ENCODE peak calls at places on chromosomes 11 and 22, in eight cellular contexts. E is H1, K is right lobe of liver, Z is kidney epithelial cell, H is SK-N-SH, W is AG09309, R is NB4, T is IMR-90. C is an unnamed sample.

GRCh38 chr22:26894766-26895485 is 237.5 kb downstream of the MIAT start:
- DNase-seq in K (no peak), Z (peak), H (no peak), E (peak), T (peak), R (no peak), W (peak), C (peak)

GRCh38 chr11:746289-747175 is 732 bp upstream of the TALDO1 start:
- DNase-seq in T (peak), R (peak), W (no peak), Z (no peak), K (no peak), E (no peak), H (no peak), C (no peak)

GRCh38 chr11:70532728-70533127 is 134.4 kb downstream of the CTTN start:
- DNase-seq in Z (no peak), W (no peak), R (no peak), E (no peak), K (peak), T (peak), H (peak), C (no peak)

GRCh38 chr11:134531331-134532135 is 119.5 kb upstream of the B3GAT1 start:
- DNase-seq in T (no peak), W (no peak), Z (no peak), R (no peak), E (peak), K (no peak), H (no peak), C (no peak)

GRCh38 chr11:134545521-134545920 is 133.5 kb upstream of the B3GAT1 start:
- DNase-seq in H (no peak), W (no peak), T (no peak), R (no peak), Z (no peak), K (no peak), E (peak), C (no peak)

GRCh38 chr11:69343401-69344321 is 49.7 kb downstream of the MYEOV start:
- DNase-seq in W (no peak), K (no peak), H (no peak), T (no peak), Z (no peak), R (no peak), E (no peak), C (no peak)

GRCh38 chr11:124801014-124801413 is 808 bp upstream of the MSANTD2 start:
- DNase-seq in R (peak), H (peak), Z (peak), K (no peak), E (no peak), T (peak), W (no peak), C (no peak)

GRCh38 chr22:31089101-31090100 is 8.3 kb downstream of the SMTN start:
- DNase-seq in W (no peak), T (no peak), H (peak), Z (no peak), E (peak), R (peak), K (no peak), C (no peak)

GRCh38 chr11:120904116-120904515 is 119.8 kb upstream of the TBCEL start:
- DNase-seq in H (no peak), W (no peak), T (no peak), E (no peak), K (no peak), Z (no peak), R (no peak), C (no peak)

GRCh38 chr11:32131321-32131720 is 40.4 kb downstream of the RCN1 start:
- DNase-seq in T (peak), K (no peak), W (no peak), E (no peak), Z (no peak), R (no peak), H (no peak), C (no peak)

GRCh38 chr11:44595964-44596381 is 30.5 kb downstream of the CD82 start:
- DNase-seq in W (no peak), K (peak), H (no peak), Z (no peak), T (no peak), E (no peak), R (no peak), C (no peak)

GRCh38 chr22:47389201-47389600 is 626.8 kb downstream of the TBC1D22A start:
- DNase-seq in K (peak), E (no peak), H (no peak), W (no peak), T (no peak), Z (no peak), R (no peak), C (no peak)

GRCh38 chr11:8167796-8168195 is 1.0 kb downstream of the RIC3 start:
- DNase-seq in R (peak), W (no peak), K (no peak), Z (no peak), T (peak), H (no peak), E (no peak), C (peak)

GRCh38 chr22:39254789-39255298 is 10.1 kb upstream of the PDGFB start:
- DNase-seq in W (no peak), E (no peak), T (peak), H (no peak), K (no peak), Z (no peak), R (peak), C (no peak)

GRCh38 chr22:46584081-46584903 is 35.9 kb upstream of the GRAMD4 start:
- DNase-seq in H (no peak), W (no peak), R (no peak), Z (no peak), T (peak), K (peak), E (peak), C (no peak)

GRCh38 chr11:18780329-18780728 is 11.3 kb downstream of the PTPN5 start:
- DNase-seq in T (no peak), H (no peak), E (no peak), K (no peak), R (no peak), Z (no peak), W (no peak), C (no peak)

GRCh38 chr11:125402436-125402835 is 93.6 kb downstream of the FEZ1 start:
- DNase-seq in R (no peak), H (no peak), T (peak), W (peak), K (no peak), E (no peak), Z (peak), C (no peak)

GRCh38 chr11:47052576-47052975 is 116.0 kb downstream of the CSTPP1 start:
- DNase-seq in W (no peak), H (no peak), R (no peak), T (no peak), Z (no peak), K (no peak), E (no peak), C (no peak)
- H3K4me3 ChIP-seq in W (no peak), H (no peak), R (no peak), T (no peak), Z (no peak), K (no peak), E (no peak), C (no peak)

GRCh38 chr11:61545341-61545740 is 35.5 kb downstream of the SYT7 start:
- DNase-seq in E (no peak), H (peak), W (no peak), R (peak), Z (no peak), T (no peak), K (no peak), C (no peak)
- TF ChIP-seq CTCF in E (peak), H (peak), W (peak), R (peak), Z (peak), T (peak), K (peak), C (peak)

GRCh38 chr11:119337581-119338317 is 2.9 kb downstream of the C1QTNF5 start:
- DNase-seq in R (peak), H (peak), T (peak), E (peak), Z (no peak), W (no peak), K (peak), C (no peak)
- H3K4me3 ChIP-seq in R (no peak), H (peak), T (peak), E (peak), Z (no peak), W (peak), K (no peak), C (peak)

GRCh38 chr11:33454264-33454663 is 197.1 kb downstream of the HIPK3 start:
- DNase-seq in R (no peak), H (peak), K (no peak), E (no peak), W (no peak), Z (no peak), T (no peak), C (no peak)

GRCh38 chr11:33453225-33453624 is 196.0 kb downstream of the HIPK3 start:
- DNase-seq in Z (no peak), E (no peak), W (no peak), K (no peak), H (no peak), T (no peak), R (no peak), C (no peak)

GRCh38 chr11:33449798-33450197 is 192.6 kb downstream of the HIPK3 start:
- DNase-seq in E (no peak), T (peak), R (no peak), H (no peak), K (no peak), Z (peak), W (no peak), C (no peak)

GRCh38 chr11:33451364-33451763 is 194.2 kb downstream of the HIPK3 start:
- DNase-seq in Z (no peak), K (no peak), H (no peak), E (no peak), T (no peak), R (no peak), W (no peak), C (no peak)

GRCh38 chr11:33452806-33453205 is 195.6 kb downstream of the HIPK3 start:
- DNase-seq in K (no peak), R (no peak), T (peak), E (no peak), H (no peak), W (peak), Z (peak), C (peak)
- TF ChIP-seq CTCF in K (no peak), R (no peak), T (no peak), E (no peak), H (no peak), W (no peak), Z (no peak), C (no peak)

DNA sequence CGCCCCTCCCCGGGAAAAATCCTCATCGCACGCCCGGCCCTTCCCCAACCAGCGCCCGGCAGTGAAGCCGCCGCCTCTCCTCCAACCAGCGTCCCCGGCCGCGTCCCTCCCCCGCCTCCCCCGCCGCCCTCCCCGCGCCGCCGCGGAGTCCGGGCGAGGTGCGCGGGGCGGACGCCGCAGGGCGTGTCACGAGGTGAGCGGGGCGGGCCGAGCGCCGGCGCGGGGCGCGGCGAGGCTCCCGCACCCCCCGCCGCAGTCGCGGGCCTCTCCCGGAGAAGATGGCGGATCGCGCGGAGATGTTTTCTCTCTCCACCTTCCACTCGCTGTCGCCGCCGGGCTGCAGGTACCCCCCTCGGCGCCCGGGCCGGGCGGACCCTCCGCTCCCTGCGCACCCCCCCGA is at the start of gene MAPK8IP2:
- DNase-seq in Z (no peak), R (no peak), E (peak), H (peak), K (no peak), W (no peak), T (no peak), C (no peak)
- H3K4me3 ChIP-seq in Z (no peak), R (no peak), E (peak), H (peak), K (no peak), W (no peak), T (peak), C (no peak)

GRCh38 chr22:19443544-19444211 is 3.8 kb downstream of the C22orf39 start:
- DNase-seq in W (no peak), K (no peak), H (no peak), R (no peak), T (no peak), Z (no peak), E (no peak), C (no peak)
- TF ChIP-seq CTCF in W (no peak), K (no peak), H (no peak), R (no peak), T (no peak), Z (no peak), E (no peak), C (no peak)

GRCh38 chr11:12727556-12728070 is 53.4 kb downstream of the TEAD1 start:
- DNase-seq in R (no peak), T (peak), K (no peak), H (no peak), W (no peak), Z (no peak), E (no peak), C (no peak)
- H3K4me3 ChIP-seq in R (no peak), T (no peak), K (no peak), H (no peak), W (no peak), Z (no peak), E (no peak), C (no peak)

GRCh38 chr11:12496181-12497025 is 119.0 kb downstream of the PARVA start:
- DNase-seq in E (peak), Z (no peak), W (no peak), H (no peak), K (no peak), R (no peak), T (peak), C (no peak)
- TF ChIP-seq CTCF in E (no peak), Z (no peak), W (peak), H (peak), K (no peak), R (peak), T (peak), C (no peak)

C was measured in retinal pigment epithelial cell.